ENCODE peak calls at places on chromosomes 16 and 17, in five cellular contexts. E, M, I, Q and T are unnamed samples.

GRCh38 chr17:58414596-58414997 is 2.7 kb downstream of the RNF43 start:
- DNase-seq in E (no peak), M (no peak), I (no peak), Q (no peak), T (no peak)

GRCh38 chr16:89922477-89922883 is 662 bp upstream of the TUBB3 start:
- DNase-seq in E (peak; percentile 92), M (peak; percentile 45), I (peak; percentile 96), Q (peak; percentile 81), T (peak; percentile 81)

GRCh38 chr16:78642621-78643285 is 543.3 kb downstream of the WWOX start:
- DNase-seq in E (no peak), M (no peak), I (no peak), Q (no peak), T (no peak)

GRCh38 chr17:37772982-37773381 is 28.1 kb upstream of the HNF1B start:
- DNase-seq in E (no peak), M (no peak), I (no peak), Q (no peak), T (no peak)

GRCh38 chr17:74852237-74853047 is 7.2 kb downstream of the GRIN2C start:
- DNase-seq in E (peak; percentile 35), M (peak; percentile 79), I (no peak), Q (no peak), T (no peak)

GRCh38 chr16:10577305-10578202 is 2.8 kb downstream of the EMP2 start:
- DNase-seq in E (no peak), M (no peak), I (peak; percentile 52), Q (peak; percentile 81), T (no peak)

GRCh38 chr17:71287246-71287828 is 833.5 kb upstream of the SOX9 start:
- DNase-seq in E (peak; percentile 22), M (no peak), I (peak; percentile 42), Q (no peak), T (no peak)

GRCh38 chr17:79490530-79490929 is 120.3 kb downstream of the RBFOX3 start:
- DNase-seq in E (no peak), M (peak; percentile 11), I (no peak), Q (no peak), T (no peak)

GRCh38 chr16:54027126-54027922 is 259.3 kb downstream of the IRX3 start:
- DNase-seq in E (peak; percentile 76), M (no peak), I (peak; percentile 78), Q (no peak), T (no peak)

GRCh38 chr17:21524211-21524591 is 148.0 kb downstream of the KCNJ12 start:
- DNase-seq in E (peak; percentile 34), M (no peak), I (no peak), Q (no peak), T (no peak)

GRCh38 chr16:28977703-28978641 is 3.4 kb downstream of the SPNS1 start:
- DNase-seq in E (no peak), M (peak; percentile 37), I (no peak), Q (no peak), T (no peak)